ENCODE peak calls at places on chromosomes 6 and 20, in five cellular contexts. K is neural crest cell; F is activated T-helper 1 cell treated with anti-CD3 and anti-CD28 coated beads, Interleukin-12 subunit alpha, Interleukin-12 subunit beta, Interleukin-2, Interleukin-4 antibody, amounts not matched to agents 30 ng/mL and 10 ng/mL and 1 ng/mL, durations not matched to agents 14 hours and 24 hours and 36 hours; W is AG04450; I is lower lobe of right lung. V is an unnamed sample.

GRCh38 chr6:137881522-137881886 is 14.4 kb downstream of the TNFAIP3 start:
- DNase-seq in F (no peak), W (no peak), K (no peak), I (no peak), V (no peak)

GRCh38 chr6:47180633-47181032 is 129.1 kb downstream of the TNFRSF21 start:
- DNase-seq in I (no peak), W (no peak), K (no peak), F (no peak), V (no peak)

GRCh38 chr6:157831018-157831369 is 7.9 kb downstream of the SNX9 start:
- DNase-seq in I (no peak), K (no peak), W (no peak), F (no peak), V (no peak)

GRCh38 chr20:48584391-48585249 is 243.2 kb downstream of the PREX1 start:
- DNase-seq in W (no peak), F (no peak), K (no peak), I (no peak), V (peak; percentile 83)

GRCh38 chr20:33262658-33263065 is 20.4 kb upstream of the BPIFB1 start:
- DNase-seq in W (peak; percentile 6), F (no peak), I (no peak), K (peak; percentile 55), V (peak; percentile 70)

GRCh38 chr6:136628996-136629395 is 78.8 kb upstream of the MAP7 start:
- DNase-seq in I (no peak), W (no peak), K (no peak), F (no peak), V (no peak)

GRCh38 chr6:146363838-146364607 is 179.6 kb upstream of the RAB32 start:
- DNase-seq in K (no peak), F (no peak), W (no peak), I (no peak), V (no peak)

GRCh38 chr20:47133809-47134456 is 222.6 kb downstream of the ZMYND8 start:
- DNase-seq in F (no peak), W (no peak), K (no peak), I (no peak), V (no peak)

GRCh38 chr20:9051508-9051907 is 17.4 kb upstream of the PLCB4 start:
- DNase-seq in K (no peak), W (peak; percentile 94), I (no peak), F (no peak), V (no peak)

GRCh38 chr6:167795874-167796667 is 30.6 kb upstream of the AFDN start:
- DNase-seq in F (no peak), I (peak; percentile 58), W (no peak), K (no peak), V (peak; percentile 25)

GRCh38 chr6:139905404-139906052 is 531.1 kb upstream of the CITED2 start:
- DNase-seq in W (no peak), I (no peak), F (no peak), K (no peak), V (no peak)

GRCh38 chr6:26331809-26332226 is 33.2 kb upstream of the BTN3A2 start:
- DNase-seq in F (no peak), W (no peak), I (no peak), K (no peak), V (no peak)

GRCh38 chr20:38043512-38044300 is 10.2 kb downstream of the RPRD1B start:
- DNase-seq in F (no peak), I (no peak), K (no peak), W (no peak), V (no peak)

GRCh38 chr20:10125757-10126156 is 91.0 kb downstream of the ANKEF1 start:
- DNase-seq in F (no peak), K (no peak), I (no peak), W (no peak), V (no peak)

GRCh38 chr20:43915209-43916072 is 789 bp downstream of the TOX2 start:
- DNase-seq in F (peak; percentile 37), W (no peak), K (peak; percentile 19), I (no peak), V (no peak)

GRCh38 chr6:148550569-148550968 is 196.3 kb upstream of the UST start:
- DNase-seq in K (no peak), F (no peak), I (no peak), W (no peak), V (no peak)

GRCh38 chr6:116840091-116840490 is 11.2 kb upstream of the GPRC6A start:
- DNase-seq in F (no peak), W (no peak), K (no peak), I (no peak), V (no peak)

GRCh38 chr20:21503345-21503744 is 10.5 kb downstream of the NKX2-2 start:
- DNase-seq in K (no peak), W (no peak), I (no peak), F (no peak), V (no peak)

GRCh38 chr6:132650413-132650812 is 8.6 kb downstream of the TAAR1 start:
- DNase-seq in I (no peak), F (no peak), K (no peak), W (no peak), V (no peak)

GRCh38 chr6:86937219-86938079 is at the start of gene HTR1E:
- DNase-seq in F (no peak), W (no peak), I (no peak), K (peak; percentile 64), V (peak; percentile 59)

GRCh38 chr6:48973486-48973885 is 489.6 kb downstream of the MMUT start:
- DNase-seq in I (no peak), W (no peak), F (no peak), K (no peak), V (no peak)

V was measured in Caco-2.